ENCODE peak calls at places on chromosomes 4 and X, in four cellular contexts. J is PC-3, K is tibial artery, N is lower lobe of right lung. V is an unnamed sample.
A peak's percentile ranks its signal among the peaks of the same experiment; 100 is the strongest.

GRCh38 chr4:46994007-46994405 is 625 bp upstream of the GABRA4 start:
- DNase-seq in J (no peak), K (no peak), N (no peak), V (peak; percentile 15)

GRCh38 chrX:32137525-32137924 is 1065.7 kb upstream of the FTHL17 start:
- DNase-seq in J (no peak), K (no peak), N (no peak), V (peak; percentile 34)

GRCh38 chr4:73725499-73725898 is 14.9 kb upstream of the CXCL8 start:
- DNase-seq in J (no peak), K (no peak), N (no peak), V (no peak)

GRCh38 chrX:6095469-6095868 is 133.2 kb downstream of the NLGN4X start:
- DNase-seq in J (peak; percentile 1), K (no peak), N (no peak), V (no peak)

GRCh38 chrX:66766318-66766717 is 127.4 kb upstream of the EDA2R start:
- DNase-seq in J (no peak), K (no peak), N (no peak), V (no peak)

GRCh38 chrX:363621-364375 is 22.9 kb downstream of the PPP2R3B start:
- DNase-seq in J (no peak), K (no peak), N (no peak), V (no peak)

GRCh38 chr4:134024251-134024650 is 177.3 kb downstream of the PABPC4L start:
- DNase-seq in J (peak; percentile 23), K (no peak), N (no peak), V (peak; percentile 38)

GRCh38 chr4:109091754-109092409 is 210.6 kb downstream of the COL25A1 start:
- DNase-seq in J (no peak), K (no peak), N (no peak), V (no peak)

GRCh38 chr4:74161676-74162450 is 3.9 kb downstream of the MTHFD2L start:
- DNase-seq in J (no peak), K (no peak), N (no peak), V (peak; percentile 20)

GRCh38 chr4:176193898-176194297 is 1.5 kb downstream of the SPATA4 start:
- DNase-seq in J (peak; percentile 84), K (no peak), N (no peak), V (peak; percentile 75)

GRCh38 chr4:12145768-12146167 is 717.1 kb upstream of the HS3ST1 start:
- DNase-seq in J (no peak), K (no peak), N (no peak), V (no peak)

GRCh38 chr4:5206391-5206790 is 155.1 kb downstream of the STK32B start:
- DNase-seq in J (peak; percentile 69), K (peak; percentile 30), N (no peak), V (peak; percentile 39)

DNA sequence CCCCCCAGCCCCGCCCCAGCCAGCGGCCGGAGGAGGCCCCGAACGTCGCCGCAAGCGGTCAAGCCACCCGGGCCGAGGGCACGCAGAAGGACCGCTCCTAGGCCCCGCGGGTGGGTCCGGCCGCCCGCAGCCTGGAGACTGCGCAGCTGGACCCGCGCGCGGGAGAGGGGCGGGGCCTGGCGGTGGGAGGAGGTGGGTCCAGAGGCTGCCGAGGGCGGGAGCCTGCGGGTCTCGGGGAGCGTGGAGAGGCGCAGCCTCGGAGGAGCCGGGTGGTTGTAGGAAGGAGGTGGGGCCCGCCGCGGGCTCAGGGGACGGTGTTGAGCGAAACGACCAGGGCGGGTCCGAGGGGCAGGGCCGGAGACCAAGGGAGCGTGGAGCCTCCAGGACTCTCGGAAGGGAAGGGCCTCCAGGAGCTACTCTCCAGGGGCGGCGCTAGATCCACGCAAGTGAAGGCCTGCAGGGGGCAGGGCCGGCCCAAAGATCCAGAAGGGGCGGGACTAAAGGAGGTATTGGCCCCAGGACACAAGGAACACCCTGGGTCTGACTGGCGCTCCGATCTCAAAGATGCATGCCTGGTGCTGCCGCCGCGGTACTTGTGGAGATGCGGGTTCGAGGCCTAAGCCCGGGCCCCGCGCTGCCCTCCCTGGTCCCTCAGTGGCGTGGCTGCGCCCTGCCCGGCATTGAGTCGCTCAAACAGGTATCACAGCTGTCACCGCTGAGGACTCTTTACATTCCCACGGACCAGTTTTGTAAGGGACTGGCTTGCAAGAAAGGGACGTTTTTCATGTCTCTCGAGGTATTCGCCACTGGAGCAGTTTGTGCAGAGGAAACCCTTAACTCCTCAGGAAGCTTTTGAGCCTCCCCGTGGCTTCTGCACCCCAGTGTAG is 5.9 kb downstream of the TIMM17B start:
- DNase-seq in J (peak; percentile 91), K (peak; percentile 87), N (peak; percentile 91), V (peak; percentile 83)
- TF ChIP-seq CTCF in J (peak; percentile 57), K (peak; percentile 32), N (peak; percentile 51), V (peak; percentile 29)

GRCh38 chrX:23752740-23753435 is 9.8 kb upstream of the ACOT9 start:
- DNase-seq in J (peak; percentile 73), K (no peak), N (no peak), V (no peak)

GRCh38 chrX:23754664-23755063 is 11.6 kb upstream of the ACOT9 start:
- DNase-seq in J (no peak), K (no peak), N (no peak), V (no peak)

GRCh38 chrX:23756165-23756564 is 13.1 kb upstream of the ACOT9 start:
- DNase-seq in J (peak; percentile 55), K (peak; percentile 43), N (peak; percentile 49), V (peak; percentile 79)
- TF ChIP-seq CTCF in J (peak; percentile 75), K (peak; percentile 6), N (peak; percentile 41), V (peak; percentile 65)

DNA sequence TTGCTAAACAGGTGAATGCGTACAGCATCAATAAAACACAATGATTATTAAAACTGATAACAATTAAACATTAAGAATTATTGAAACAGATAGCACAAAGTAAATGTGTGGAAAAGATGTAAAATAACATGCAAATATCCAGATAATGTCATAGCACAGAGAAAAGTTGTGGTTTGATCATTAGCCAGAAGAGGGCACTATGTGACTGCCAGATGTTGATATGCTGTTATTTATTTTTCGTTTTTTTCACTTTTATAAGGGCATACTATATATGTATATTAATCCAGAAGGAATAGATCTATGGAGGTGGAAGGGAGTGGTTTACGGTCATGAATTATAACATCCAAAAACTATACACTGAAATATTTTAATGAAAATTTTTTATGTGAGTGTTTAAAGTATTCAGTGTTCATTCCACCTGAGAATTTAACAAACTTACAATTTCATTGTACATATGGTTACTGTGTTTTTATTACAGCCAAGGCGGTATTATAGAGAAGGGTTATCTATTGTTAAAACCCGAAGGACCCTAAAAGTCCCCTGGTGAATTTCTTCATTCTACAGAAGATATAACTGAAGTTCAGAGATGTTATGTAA is 211.9 kb upstream of the UGT8 start:
- DNase-seq in J (peak; percentile 55), K (no peak), N (no peak), V (peak; percentile 56)
- TF ChIP-seq CTCF in J (peak; percentile 71), K (peak; percentile 47), N (peak; percentile 62), V (peak; percentile 70)

DNA sequence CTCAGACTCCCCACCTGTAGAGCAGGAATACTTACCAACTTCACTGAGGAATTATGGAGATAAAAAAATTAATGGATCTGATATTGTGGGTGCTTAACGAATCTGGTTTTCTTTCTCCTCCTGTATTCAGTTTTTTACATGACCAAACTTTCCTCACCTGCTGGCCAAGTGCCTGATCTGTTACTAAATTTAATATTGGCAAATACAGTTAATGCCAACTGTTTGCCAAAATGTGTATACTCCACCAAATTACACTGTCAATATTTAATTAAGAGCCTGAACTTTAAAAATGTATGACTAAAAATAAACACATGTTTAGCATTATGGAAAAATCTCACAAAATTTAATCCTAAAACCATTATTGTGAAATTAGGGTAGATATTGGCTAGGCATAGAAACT is 3.3 kb downstream of the PGRMC2 start:
- DNase-seq in J (peak; percentile 53), K (no peak), N (no peak), V (peak; percentile 22)
- TF ChIP-seq CTCF in J (no peak), K (no peak), N (no peak), V (no peak)